ENCODE peak calls at places on chromosomes 13 and 19, in five cellular contexts. One of them, this sample, is unnamed.
A peak's percentile ranks its signal among the peaks of the same experiment; 100 is the strongest.

GRCh38 chr19:10076535-10076934 is 9.6 kb upstream of the SHFL start:
- DNase-seq in activated gamma-delta T cell: no peak
- DNase-seq in WTC11: no peak
- DNase-seq in hepatic stellate cell: no peak
- DNase-seq in stimulated activated CD4-positive, alpha-beta T cell treated with anti-CD3 and anti-CD28 coated beads, Interleukin-4, amount 100 ng/mL, for 24 hours: no peak
- DNase-seq in this sample: no peak

GRCh38 chr19:6015841-6016545 is 38.1 kb upstream of the RANBP3 start:
- DNase-seq in hepatic stellate cell: no peak
- DNase-seq in activated gamma-delta T cell: no peak
- DNase-seq in WTC11: no peak
- DNase-seq in stimulated activated CD4-positive, alpha-beta T cell treated with anti-CD3 and anti-CD28 coated beads, Interleukin-4, amount 100 ng/mL, for 24 hours: no peak
- DNase-seq in this sample: no peak

GRCh38 chr13:52738719-52739467 is 727 bp downstream of the CNMD start:
- DNase-seq in activated gamma-delta T cell: peak; percentile 11
- DNase-seq in hepatic stellate cell: no peak
- DNase-seq in stimulated activated CD4-positive, alpha-beta T cell treated with anti-CD3 and anti-CD28 coated beads, Interleukin-4, amount 100 ng/mL, for 24 hours: no peak
- DNase-seq in WTC11: peak; percentile 68
- DNase-seq in this sample: peak; percentile 66

GRCh38 chr13:21069561-21070004 is 8.2 kb upstream of the LATS2 start:
- DNase-seq in WTC11: no peak
- DNase-seq in hepatic stellate cell: peak; percentile 78
- DNase-seq in stimulated activated CD4-positive, alpha-beta T cell treated with anti-CD3 and anti-CD28 coated beads, Interleukin-4, amount 100 ng/mL, for 24 hours: no peak
- DNase-seq in activated gamma-delta T cell: no peak
- DNase-seq in this sample: no peak

GRCh38 chr13:100341327-100341726 is 247.3 kb downstream of the GGACT start:
- DNase-seq in stimulated activated CD4-positive, alpha-beta T cell treated with anti-CD3 and anti-CD28 coated beads, Interleukin-4, amount 100 ng/mL, for 24 hours: no peak
- DNase-seq in WTC11: no peak
- DNase-seq in activated gamma-delta T cell: no peak
- DNase-seq in hepatic stellate cell: no peak
- DNase-seq in this sample: no peak

GRCh38 chr19:32652893-32653625 is 21.9 kb downstream of the ANKRD27 start:
- DNase-seq in activated gamma-delta T cell: no peak
- DNase-seq in WTC11: no peak
- DNase-seq in stimulated activated CD4-positive, alpha-beta T cell treated with anti-CD3 and anti-CD28 coated beads, Interleukin-4, amount 100 ng/mL, for 24 hours: no peak
- DNase-seq in hepatic stellate cell: peak; percentile 33
- DNase-seq in this sample: no peak

GRCh38 chr19:16095071-16095571 is 16.6 kb upstream of the RAB8A start:
- DNase-seq in activated gamma-delta T cell: no peak
- DNase-seq in WTC11: no peak
- DNase-seq in hepatic stellate cell: no peak
- DNase-seq in stimulated activated CD4-positive, alpha-beta T cell treated with anti-CD3 and anti-CD28 coated beads, Interleukin-4, amount 100 ng/mL, for 24 hours: no peak
- DNase-seq in this sample: peak; percentile 64

GRCh38 chr13:100361504-100361903 is 227.1 kb downstream of the GGACT start:
- DNase-seq in WTC11: no peak
- DNase-seq in stimulated activated CD4-positive, alpha-beta T cell treated with anti-CD3 and anti-CD28 coated beads, Interleukin-4, amount 100 ng/mL, for 24 hours: no peak
- DNase-seq in hepatic stellate cell: no peak
- DNase-seq in activated gamma-delta T cell: no peak
- DNase-seq in this sample: no peak

GRCh38 chr19:18558595-18558994 is 925 bp downstream of the KXD1 start:
- DNase-seq in activated gamma-delta T cell: no peak
- DNase-seq in WTC11: no peak
- DNase-seq in stimulated activated CD4-positive, alpha-beta T cell treated with anti-CD3 and anti-CD28 coated beads, Interleukin-4, amount 100 ng/mL, for 24 hours: no peak
- DNase-seq in hepatic stellate cell: no peak
- DNase-seq in this sample: no peak

GRCh38 chr19:47266401-47266885 is 8.2 kb upstream of the INAFM1 start:
- DNase-seq in activated gamma-delta T cell: no peak
- DNase-seq in stimulated activated CD4-positive, alpha-beta T cell treated with anti-CD3 and anti-CD28 coated beads, Interleukin-4, amount 100 ng/mL, for 24 hours: no peak
- DNase-seq in hepatic stellate cell: no peak
- DNase-seq in WTC11: no peak
- DNase-seq in this sample: no peak

GRCh38 chr13:85503797-85504196 is 295.4 kb downstream of the SLITRK6 start:
- DNase-seq in stimulated activated CD4-positive, alpha-beta T cell treated with anti-CD3 and anti-CD28 coated beads, Interleukin-4, amount 100 ng/mL, for 24 hours: no peak
- DNase-seq in hepatic stellate cell: no peak
- DNase-seq in activated gamma-delta T cell: no peak
- DNase-seq in WTC11: no peak
- DNase-seq in this sample: no peak

GRCh38 chr13:48490241-48490640 is 42.6 kb downstream of the RCBTB2 start:
- DNase-seq in stimulated activated CD4-positive, alpha-beta T cell treated with anti-CD3 and anti-CD28 coated beads, Interleukin-4, amount 100 ng/mL, for 24 hours: no peak
- DNase-seq in hepatic stellate cell: no peak
- DNase-seq in activated gamma-delta T cell: no peak
- DNase-seq in WTC11: no peak
- DNase-seq in this sample: no peak

GRCh38 chr19:7833225-7834156 is 3.5 kb downstream of the EVI5L start:
- DNase-seq in hepatic stellate cell: no peak
- DNase-seq in WTC11: no peak
- DNase-seq in stimulated activated CD4-positive, alpha-beta T cell treated with anti-CD3 and anti-CD28 coated beads, Interleukin-4, amount 100 ng/mL, for 24 hours: no peak
- DNase-seq in activated gamma-delta T cell: no peak
- DNase-seq in this sample: no peak

GRCh38 chr13:67048084-67048792 is 181.9 kb downstream of the PCDH9 start:
- DNase-seq in activated gamma-delta T cell: no peak
- DNase-seq in WTC11: no peak
- DNase-seq in hepatic stellate cell: peak; percentile 24
- DNase-seq in stimulated activated CD4-positive, alpha-beta T cell treated with anti-CD3 and anti-CD28 coated beads, Interleukin-4, amount 100 ng/mL, for 24 hours: no peak
- DNase-seq in this sample: no peak

GRCh38 chr13:52933547-52934167 is 85.2 kb upstream of the PCDH8 start:
- DNase-seq in activated gamma-delta T cell: no peak
- DNase-seq in stimulated activated CD4-positive, alpha-beta T cell treated with anti-CD3 and anti-CD28 coated beads, Interleukin-4, amount 100 ng/mL, for 24 hours: no peak
- DNase-seq in WTC11: no peak
- DNase-seq in hepatic stellate cell: no peak
- DNase-seq in this sample: no peak

GRCh38 chr19:58356236-58356970 is 3.1 kb upstream of the A1BG start:
- DNase-seq in hepatic stellate cell: peak; percentile 50
- DNase-seq in activated gamma-delta T cell: no peak
- DNase-seq in WTC11: peak; percentile 27
- DNase-seq in stimulated activated CD4-positive, alpha-beta T cell treated with anti-CD3 and anti-CD28 coated beads, Interleukin-4, amount 100 ng/mL, for 24 hours: peak; percentile 25
- DNase-seq in this sample: peak; percentile 44

GRCh38 chr13:26784704-26785639 is 24.4 kb upstream of the GPR12 start:
- DNase-seq in hepatic stellate cell: no peak
- DNase-seq in activated gamma-delta T cell: no peak
- DNase-seq in WTC11: peak; percentile 30
- DNase-seq in stimulated activated CD4-positive, alpha-beta T cell treated with anti-CD3 and anti-CD28 coated beads, Interleukin-4, amount 100 ng/mL, for 24 hours: no peak
- DNase-seq in this sample: no peak

GRCh38 chr13:45015300-45015699 is 26.0 kb downstream of the GPALPP1 start:
- DNase-seq in WTC11: no peak
- DNase-seq in activated gamma-delta T cell: no peak
- DNase-seq in stimulated activated CD4-positive, alpha-beta T cell treated with anti-CD3 and anti-CD28 coated beads, Interleukin-4, amount 100 ng/mL, for 24 hours: no peak
- DNase-seq in hepatic stellate cell: no peak
- DNase-seq in this sample: no peak

GRCh38 chr19:39986643-39987042 is 10.2 kb upstream of the ZNF546 start:
- DNase-seq in hepatic stellate cell: no peak
- DNase-seq in stimulated activated CD4-positive, alpha-beta T cell treated with anti-CD3 and anti-CD28 coated beads, Interleukin-4, amount 100 ng/mL, for 24 hours: no peak
- DNase-seq in activated gamma-delta T cell: no peak
- DNase-seq in WTC11: no peak
- DNase-seq in this sample: no peak

GRCh38 chr13:46578590-46578975 is 25.6 kb downstream of the LRCH1 start:
- DNase-seq in WTC11: no peak
- DNase-seq in stimulated activated CD4-positive, alpha-beta T cell treated with anti-CD3 and anti-CD28 coated beads, Interleukin-4, amount 100 ng/mL, for 24 hours: peak; percentile 39
- DNase-seq in hepatic stellate cell: no peak
- DNase-seq in activated gamma-delta T cell: no peak
- DNase-seq in this sample: no peak

GRCh38 chr13:52399708-52400107 is 6.3 kb downstream of the THSD1 start:
- DNase-seq in activated gamma-delta T cell: no peak
- DNase-seq in stimulated activated CD4-positive, alpha-beta T cell treated with anti-CD3 and anti-CD28 coated beads, Interleukin-4, amount 100 ng/mL, for 24 hours: no peak
- DNase-seq in hepatic stellate cell: no peak
- DNase-seq in WTC11: no peak
- DNase-seq in this sample: no peak

This sample was measured in glutamatergic neuron.